ENCODE peak calls at places on chromosomes 11 and 22, in ten cellular contexts. K, L, X, W, T, C, N, V, J and H are unnamed samples.

GRCh38 chr22:30472994-30473720 is 1.3 kb upstream of the SEC14L3 start:
- DNase-seq in K (no peak), L (no peak), X (no peak), W (no peak), T (no peak), C (no peak), N (no peak), V (no peak), J (no peak), H (no peak)

GRCh38 chr11:64318694-64319420 is 936 bp downstream of the PRDX5 start:
- DNase-seq in K (no peak), L (no peak), X (no peak), W (no peak), T (no peak), C (no peak), N (no peak), V (no peak), J (no peak), H (peak; percentile 50)

GRCh38 chr11:20226936-20227335 is 66.7 kb upstream of the DBX1 start:
- DNase-seq in K (no peak), L (no peak), X (no peak), W (no peak), T (no peak), C (no peak), N (no peak), V (no peak), J (no peak), H (no peak)

GRCh38 chr11:2827256-2827655 is 58.3 kb downstream of the CDKN1C start:
- DNase-seq in K (no peak), L (no peak), X (no peak), W (no peak), T (no peak), C (no peak), N (no peak), V (no peak), J (no peak), H (no peak)

GRCh38 chr11:128207861-128208321 is 379.5 kb downstream of the ETS1 start:
- DNase-seq in K (no peak), L (no peak), X (peak; percentile 14), W (no peak), T (peak; percentile 95), C (no peak), N (no peak), V (no peak), J (no peak), H (no peak)

GRCh38 chr22:50169774-50170341 is 673 bp upstream of the PANX2 start:
- DNase-seq in K (no peak), L (no peak), X (no peak), W (no peak), T (no peak), C (no peak), N (no peak), V (peak; percentile 86), J (no peak), H (peak; percentile 48)

GRCh38 chr11:69300124-69301032 is 6.4 kb downstream of the MYEOV start:
- DNase-seq in K (no peak), L (no peak), X (no peak), W (no peak), T (peak; percentile 69), C (no peak), N (no peak), V (no peak), J (no peak), H (no peak)

GRCh38 chr11:19598456-19598855 is 114.2 kb upstream of the NAV2 start:
- DNase-seq in K (no peak), L (no peak), X (no peak), W (no peak), T (no peak), C (no peak), N (no peak), V (no peak), J (no peak), H (no peak)

GRCh38 chr11:35056391-35057093 is 82.4 kb upstream of the CD44 start:
- DNase-seq in K (no peak), L (no peak), X (no peak), W (no peak), T (no peak), C (no peak), N (no peak), V (no peak), J (no peak), H (no peak)

GRCh38 chr11:13260196-13260962 is 17.2 kb upstream of the BMAL1 start:
- DNase-seq in K (no peak), L (no peak), X (no peak), W (no peak), T (peak; percentile 4), C (no peak), N (no peak), V (no peak), J (no peak), H (peak; percentile 28)

GRCh38 chr22:43412808-43413785 is 1.3 kb downstream of the MPPED1 start:
- DNase-seq in K (no peak), L (no peak), X (no peak), W (no peak), T (no peak), C (no peak), N (no peak), V (no peak), J (no peak), H (no peak)

GRCh38 chr22:22678970-22679369 is 34.6 kb downstream of the GGTLC2 start:
- DNase-seq in K (no peak), L (no peak), X (no peak), W (no peak), T (no peak), C (no peak), N (no peak), V (peak; percentile 13), J (no peak), H (no peak)

GRCh38 chr22:49632199-49633009 is 195.3 kb downstream of the BRD1 start:
- DNase-seq in K (no peak), L (peak; percentile 10), X (no peak), W (peak; percentile 41), T (no peak), C (no peak), N (peak; percentile 81), V (no peak), J (no peak), H (no peak)

GRCh38 chr11:24623121-24623520 is 126.3 kb downstream of the LUZP2 start:
- DNase-seq in K (no peak), L (no peak), X (no peak), W (no peak), T (peak; percentile 9), C (no peak), N (no peak), V (no peak), J (no peak), H (no peak)

GRCh38 chr11:130531061-130531460 is 82.6 kb downstream of the ADAMTS15 start:
- DNase-seq in K (no peak), L (no peak), X (peak; percentile 51), W (no peak), T (no peak), C (no peak), N (no peak), V (no peak), J (no peak), H (no peak)

GRCh38 chr11:103923473-103923931 is 112.9 kb upstream of the DDI1 start:
- DNase-seq in K (no peak), L (no peak), X (no peak), W (no peak), T (no peak), C (no peak), N (no peak), V (no peak), J (no peak), H (peak; percentile 7)

GRCh38 chr11:1356007-1356435 is 33.7 kb upstream of the BRSK2 start:
- DNase-seq in K (no peak), L (no peak), X (no peak), W (no peak), T (no peak), C (no peak), N (no peak), V (no peak), J (no peak), H (no peak)

GRCh38 chr11:30312243-30312642 is 10.7 kb upstream of the ARL14EP start:
- DNase-seq in K (no peak), L (no peak), X (no peak), W (no peak), T (no peak), C (no peak), N (no peak), V (no peak), J (no peak), H (no peak)

GRCh38 chr22:45880732-45881523 is 96.0 kb downstream of the WNT7B start:
- DNase-seq in K (no peak), L (no peak), X (no peak), W (no peak), T (no peak), C (no peak), N (peak; percentile 46), V (peak; percentile 44), J (peak; percentile 17), H (peak; percentile 60)

GRCh38 chr22:47102648-47103047 is 340.2 kb downstream of the TBC1D22A start:
- DNase-seq in K (no peak), L (no peak), X (no peak), W (no peak), T (no peak), C (no peak), N (no peak), V (no peak), J (no peak), H (peak; percentile 93)

GRCh38 chr11:66082936-66083698 is 13.0 kb downstream of the PACS1 start:
- DNase-seq in K (no peak), L (peak; percentile 20), X (no peak), W (no peak), T (no peak), C (no peak), N (no peak), V (no peak), J (no peak), H (no peak)

GRCh38 chr22:19932367-19933206 is 9.0 kb upstream of the COMT start:
- DNase-seq in K (peak; percentile 25), L (no peak), X (no peak), W (no peak), T (no peak), C (peak; percentile 57), N (no peak), V (no peak), J (no peak), H (no peak)

GRCh38 chr11:94880216-94880615 is 93.1 kb downstream of the CWC15 start:
- DNase-seq in K (no peak), L (no peak), X (no peak), W (no peak), T (no peak), C (no peak), N (no peak), V (no peak), J (no peak), H (no peak)

GRCh38 chr11:44681698-44682097 is 45.1 kb upstream of the TSPAN18 start:
- DNase-seq in K (no peak), L (no peak), X (no peak), W (no peak), T (peak; percentile 39), C (no peak), N (no peak), V (no peak), J (no peak), H (no peak)

GRCh38 chr11:121241300-121242176 is 51.0 kb upstream of the SC5D start:
- DNase-seq in K (no peak), L (no peak), X (no peak), W (no peak), T (no peak), C (no peak), N (peak; percentile 10), V (no peak), J (no peak), H (no peak)

GRCh38 chr11:123122852-123123251 is 60.9 kb upstream of the HSPA8 start:
- DNase-seq in K (no peak), L (no peak), X (no peak), W (no peak), T (peak; percentile 21), C (no peak), N (no peak), V (no peak), J (no peak), H (no peak)